ENCODE peak calls at places on chromosome 21, in eight cellular contexts. A, L, P, N, M, U, W and I are unnamed samples.

GRCh38 chr21:43921602-43921978 is 56.6 kb downstream of the AGPAT3 start:
- DNase-seq in A (no peak), L (no peak), P (no peak), N (no peak), M (no peak), U (no peak), W (no peak), I (no peak)

GRCh38 chr21:20167059-20167458 is 831.1 kb upstream of the NCAM2 start:
- DNase-seq in A (no peak), L (no peak), P (no peak), N (no peak), M (no peak), U (no peak), W (no peak), I (no peak)

GRCh38 chr21:43775795-43776430 is at the start of gene CSTB:
- DNase-seq in A (peak; percentile 80), L (peak; percentile 95), P (peak; percentile 53), N (peak; percentile 95), M (peak; percentile 88), U (peak; percentile 84), W (peak; percentile 95), I (peak; percentile 87)

GRCh38 chr21:44065428-44065827 is 41.8 kb upstream of the PWP2 start:
- DNase-seq in A (peak; percentile 48), L (no peak), P (no peak), N (no peak), M (no peak), U (no peak), W (no peak), I (peak; percentile 52)

GRCh38 chr21:16794944-16795343 is 717.9 kb upstream of the CXADR start:
- DNase-seq in A (no peak), L (no peak), P (peak; percentile 1), N (no peak), M (no peak), U (peak; percentile 35), W (no peak), I (no peak)

GRCh38 chr21:31752352-31752751 is 20.4 kb upstream of the SCAF4 start:
- DNase-seq in A (no peak), L (no peak), P (no peak), N (no peak), M (peak; percentile 5), U (no peak), W (no peak), I (no peak)

GRCh38 chr21:29091032-29091431 is 17.6 kb upstream of the CCT8 start:
- DNase-seq in A (no peak), L (no peak), P (peak; percentile 7), N (no peak), M (no peak), U (no peak), W (no peak), I (no peak)

GRCh38 chr21:24045775-24046215 is 1561.5 kb downstream of the MRPL39 start:
- DNase-seq in A (peak; percentile 66), L (peak; percentile 42), P (no peak), N (no peak), M (peak; percentile 5), U (peak; percentile 76), W (peak; percentile 30), I (peak; percentile 10)

GRCh38 chr21:43691086-43691795 is 27.7 kb upstream of the PDXK start:
- DNase-seq in A (no peak), L (no peak), P (no peak), N (no peak), M (no peak), U (no peak), W (no peak), I (no peak)

GRCh38 chr21:23541571-23541970 is 2065.7 kb downstream of the MRPL39 start:
- DNase-seq in A (no peak), L (no peak), P (no peak), N (no peak), M (no peak), U (no peak), W (no peak), I (no peak)

GRCh38 chr21:20739421-20739820 is 258.8 kb upstream of the NCAM2 start:
- DNase-seq in A (no peak), L (no peak), P (no peak), N (no peak), M (peak; percentile 6), U (no peak), W (peak; percentile 17), I (no peak)

GRCh38 chr21:10273196-10273595 is 248.2 kb upstream of the TPTE start:
- DNase-seq in A (no peak), L (no peak), P (no peak), N (no peak), M (no peak), U (no peak), W (no peak), I (no peak)

GRCh38 chr21:44326272-44326647 is 12.9 kb downstream of the CFAP410 start:
- DNase-seq in A (no peak), L (no peak), P (no peak), N (no peak), M (no peak), U (no peak), W (no peak), I (no peak)

GRCh38 chr21:19353271-19353670 is 949.7 kb upstream of the TMPRSS15 start:
- DNase-seq in A (no peak), L (no peak), P (no peak), N (no peak), M (no peak), U (no peak), W (no peak), I (no peak)

GRCh38 chr21:15221799-15222386 is 157.1 kb upstream of the NRIP1 start:
- DNase-seq in A (no peak), L (peak; percentile 46), P (peak; percentile 15), N (no peak), M (no peak), U (no peak), W (no peak), I (peak; percentile 10)

GRCh38 chr21:41065539-41065938 is 102.4 kb upstream of the BACE2 start:
- DNase-seq in A (no peak), L (no peak), P (no peak), N (no peak), M (no peak), U (no peak), W (peak; percentile 25), I (no peak)
- TF ChIP-seq EP300 in A (no peak), L (no peak), P (no peak), N (no peak), M (no peak), U (no peak), W (no peak), I (no peak)

DNA sequence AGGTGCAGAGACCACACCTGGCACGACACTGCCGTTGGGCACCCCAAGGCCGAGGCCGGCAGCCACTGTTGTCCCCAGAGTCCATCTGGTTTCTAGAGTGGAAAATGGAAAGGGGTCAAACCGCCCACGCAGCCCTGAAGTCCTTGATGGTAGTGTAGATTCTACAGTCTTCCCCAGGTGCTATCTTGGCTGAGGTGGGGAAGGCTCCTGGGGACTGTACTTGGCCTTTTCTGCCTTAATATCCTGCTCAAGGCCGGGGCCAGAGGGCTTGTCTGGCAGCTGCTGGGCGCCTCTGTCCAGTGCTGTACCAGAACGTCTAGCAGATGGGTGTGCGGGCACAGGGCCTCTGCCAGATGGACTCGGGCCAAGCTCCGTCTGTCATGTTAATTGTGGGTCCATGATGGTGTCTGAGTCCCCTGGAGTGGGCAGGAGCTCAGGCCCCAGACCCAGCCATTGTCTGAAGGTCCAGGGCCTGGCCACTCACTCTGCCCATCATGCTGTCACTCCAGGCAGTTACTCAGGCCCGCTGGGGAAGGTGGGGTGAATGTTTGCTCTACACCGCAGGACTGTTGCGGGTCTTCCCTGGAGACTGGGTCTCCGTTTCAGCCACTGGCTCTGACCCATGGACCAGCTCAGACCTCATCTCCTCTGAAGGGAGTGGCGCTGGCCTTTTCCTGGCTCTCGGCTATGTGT is 161.9 kb upstream of the COL6A1 start:
- DNase-seq in A (no peak), L (no peak), P (no peak), N (peak; percentile 68), M (no peak), U (no peak), W (peak; percentile 83), I (no peak)
- TF ChIP-seq EP300 in A (no peak), L (no peak), P (no peak), N (no peak), M (no peak), U (no peak), W (no peak), I (no peak)

DNA sequence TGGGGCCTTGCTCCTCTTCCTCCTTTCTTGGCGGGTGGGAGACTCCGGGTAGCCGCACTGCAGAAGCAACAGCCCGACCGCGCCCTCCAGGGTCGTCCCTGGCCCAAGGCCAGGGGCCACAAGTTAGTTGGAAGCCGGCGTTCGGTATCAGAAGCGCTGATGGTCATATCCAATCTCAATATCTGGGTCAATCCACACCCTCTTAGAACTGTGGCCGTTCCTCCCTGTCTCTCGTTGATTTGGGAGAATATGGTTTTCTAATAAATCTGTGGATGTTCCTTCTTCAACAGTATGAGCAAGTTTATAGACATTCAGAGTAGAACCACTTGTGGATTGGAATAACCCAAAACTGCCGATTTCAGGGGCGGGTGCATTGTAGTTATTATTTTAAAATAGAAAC is 2.5 kb downstream of the OLIG2 start:
- DNase-seq in A (no peak), L (no peak), P (no peak), N (no peak), M (no peak), U (no peak), W (no peak), I (no peak)
- TF ChIP-seq EP300 in A (no peak), L (no peak), P (no peak), N (no peak), M (no peak), U (no peak), W (no peak), I (no peak)

GRCh38 chr21:41642399-41642798 is 124.5 kb downstream of the RIPK4 start:
- DNase-seq in A (no peak), L (no peak), P (no peak), N (no peak), M (no peak), U (no peak), W (no peak), I (no peak)

GRCh38 chr21:41640756-41641509 is 125.9 kb downstream of the RIPK4 start:
- DNase-seq in A (no peak), L (no peak), P (peak; percentile 21), N (no peak), M (no peak), U (no peak), W (no peak), I (no peak)

GRCh38 chr21:41643246-41643966 is 123.4 kb downstream of the RIPK4 start:
- DNase-seq in A (no peak), L (no peak), P (no peak), N (no peak), M (no peak), U (no peak), W (no peak), I (no peak)

GRCh38 chr21:41641510-41641815 is 125.4 kb downstream of the RIPK4 start:
- DNase-seq in A (no peak), L (no peak), P (no peak), N (no peak), M (no peak), U (no peak), W (no peak), I (no peak)

DNA sequence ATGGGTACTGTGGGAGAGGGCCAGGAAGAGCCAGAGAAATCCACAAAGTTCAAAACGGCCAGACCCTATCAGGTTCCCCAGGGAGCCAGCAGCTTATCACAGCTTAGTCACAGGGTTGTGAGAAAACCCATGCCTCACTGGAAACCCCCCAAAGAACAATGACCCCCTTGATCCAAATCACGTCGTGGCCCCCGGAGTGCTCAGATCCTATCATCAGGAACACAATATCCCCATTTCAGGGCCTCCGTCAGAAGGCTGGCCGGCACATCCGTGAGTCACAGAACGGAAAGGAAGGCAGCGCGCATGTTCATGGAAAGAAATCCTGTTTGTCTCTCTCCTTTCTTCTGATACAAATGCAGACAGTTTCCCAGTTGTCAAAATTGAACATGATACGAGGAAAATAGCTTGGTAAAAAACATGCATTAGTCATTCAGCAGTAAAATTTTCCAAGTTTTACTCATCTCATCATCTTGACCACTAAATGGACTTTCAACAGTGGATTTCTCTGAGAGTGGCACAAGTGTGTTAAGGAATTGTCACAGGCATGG is 125.0 kb downstream of the RIPK4 start:
- DNase-seq in A (no peak), L (no peak), P (peak; percentile 43), N (no peak), M (no peak), U (no peak), W (no peak), I (no peak)
- TF ChIP-seq EP300 in A (no peak), L (no peak), P (peak; percentile 38), N (no peak), M (no peak), U (no peak), W (peak; percentile 94), I (no peak)